ENCODE peak calls at places on chromosome 2, in eight cellular contexts. O, E, N, A, T, G, I and X are unnamed samples.

GRCh38 chr2:219178377-219179175 is 501 bp downstream of the RETREG2 start:
- DNase-seq in O (peak; percentile 66), E (peak; percentile 80), N (no peak), A (peak; percentile 27), T (no peak), G (no peak), I (peak; percentile 46), X (peak; percentile 7)

GRCh38 chr2:197838036-197838435 is 33.6 kb downstream of the PLCL1 start:
- DNase-seq in O (no peak), E (no peak), N (no peak), A (peak; percentile 30), T (peak; percentile 26), G (peak; percentile 27), I (peak; percentile 36), X (peak; percentile 7)

GRCh38 chr2:218434456-218434855 is 15.5 kb downstream of the VIL1 start:
- DNase-seq in O (no peak), E (no peak), N (no peak), A (no peak), T (no peak), G (no peak), I (no peak), X (no peak)

GRCh38 chr2:152284398-152284797 is 50.6 kb upstream of the FMNL2 start:
- DNase-seq in O (no peak), E (no peak), N (no peak), A (no peak), T (no peak), G (no peak), I (no peak), X (no peak)

GRCh38 chr2:144011553-144011952 is 508.4 kb downstream of the ZEB2 start:
- DNase-seq in O (no peak), E (no peak), N (no peak), A (no peak), T (no peak), G (no peak), I (no peak), X (no peak)

GRCh38 chr2:224221455-224221913 is 180.4 kb downstream of the FAM124B start:
- DNase-seq in O (no peak), E (no peak), N (no peak), A (peak; percentile 98), T (no peak), G (no peak), I (peak; percentile 98), X (peak; percentile 66)

GRCh38 chr2:82120120-82120519 is 1815.6 kb upstream of the LRRTM1 start:
- DNase-seq in O (no peak), E (no peak), N (no peak), A (no peak), T (no peak), G (no peak), I (no peak), X (no peak)

GRCh38 chr2:198517961-198518360 is 713.6 kb downstream of the PLCL1 start:
- DNase-seq in O (no peak), E (no peak), N (no peak), A (no peak), T (no peak), G (no peak), I (peak; percentile 20), X (no peak)

GRCh38 chr2:241865957-241866858 is 3.3 kb upstream of the RTP5 start:
- DNase-seq in O (no peak), E (no peak), N (no peak), A (no peak), T (no peak), G (no peak), I (peak; percentile 23), X (no peak)

GRCh38 chr2:237507478-237507877 is 20.4 kb downstream of the MLPH start:
- DNase-seq in O (no peak), E (no peak), N (no peak), A (no peak), T (no peak), G (no peak), I (no peak), X (no peak)

GRCh38 chr2:151241224-151241623 is 20.4 kb downstream of the RBM43 start:
- DNase-seq in O (no peak), E (no peak), N (no peak), A (peak; percentile 24), T (no peak), G (no peak), I (peak; percentile 58), X (no peak)

GRCh38 chr2:101386599-101387150 is 628 bp downstream of the CREG2 start:
- DNase-seq in O (no peak), E (no peak), N (no peak), A (no peak), T (no peak), G (no peak), I (no peak), X (no peak)